ENCODE peak calls at places on chromosomes 3 and 15, in seven cellular contexts. N is AG10803, U is spleen, O is left ventricle myocardium inferior, S is GM23338, Q is brain microvascular endothelial cell, M is A549. R is an unnamed sample.

GRCh38 chr3:58237238-58237939 is at the start of gene ABHD6:
- DNase-seq in N (peak; percentile 57), U (peak; percentile 95), O (peak; percentile 77), S (peak; percentile 83), Q (peak; percentile 57), M (peak; percentile 61), R (peak; percentile 58)

GRCh38 chr3:114504941-114505632 is 211.3 kb downstream of the TIGIT start:
- DNase-seq in N (no peak), U (no peak), O (no peak), S (no peak), Q (no peak), M (no peak), R (no peak)

GRCh38 chr15:73996939-73997338 is 2.4 kb downstream of the PML start:
- DNase-seq in N (peak; percentile 67), U (no peak), O (no peak), S (peak; percentile 41), Q (peak; percentile 28), M (no peak), R (no peak)

GRCh38 chr15:100686725-100687488 is 84.5 kb downstream of the ASB7 start:
- DNase-seq in N (peak; percentile 77), U (no peak), O (no peak), S (no peak), Q (peak; percentile 43), M (no peak), R (no peak)

GRCh38 chr15:31230630-31231485 is 95.8 kb upstream of the KLF13 start:
- DNase-seq in N (no peak), U (peak; percentile 94), O (no peak), S (no peak), Q (no peak), M (no peak), R (no peak)

GRCh38 chr15:48650931-48651330 is 5.4 kb upstream of the FBN1 start:
- DNase-seq in N (peak; percentile 61), U (no peak), O (no peak), S (no peak), Q (no peak), M (no peak), R (no peak)

GRCh38 chr3:16143870-16144568 is 30.5 kb upstream of the GALNT15 start:
- DNase-seq in N (no peak), U (no peak), O (no peak), S (no peak), Q (no peak), M (peak; percentile 85), R (no peak)

GRCh38 chr3:155504682-155505081 is 211.2 kb upstream of the STRIT1 start:
- DNase-seq in N (no peak), U (no peak), O (no peak), S (no peak), Q (no peak), M (no peak), R (no peak)

GRCh38 chr15:64807751-64808222 is 17.7 kb downstream of the PIF1 start:
- DNase-seq in N (no peak), U (peak; percentile 35), O (no peak), S (peak; percentile 100), Q (no peak), M (no peak), R (no peak)

GRCh38 chr3:63076357-63076756 is 201.1 kb upstream of the CADPS start:
- DNase-seq in N (no peak), U (no peak), O (no peak), S (peak; percentile 36), Q (no peak), M (no peak), R (no peak)

GRCh38 chr3:149898771-149899170 is 71.9 kb downstream of the PFN2 start:
- DNase-seq in N (peak; percentile 30), U (no peak), O (no peak), S (no peak), Q (peak; percentile 86), M (no peak), R (no peak)

GRCh38 chr3:71616571-71617021 is 33.1 kb upstream of the FOXP1 start:
- DNase-seq in N (no peak), U (no peak), O (no peak), S (no peak), Q (no peak), M (no peak), R (no peak)

GRCh38 chr15:42101861-42102260 is 7.5 kb upstream of the PLA2G4D start:
- DNase-seq in N (peak; percentile 21), U (no peak), O (no peak), S (no peak), Q (peak; percentile 34), M (no peak), R (no peak)

DNA sequence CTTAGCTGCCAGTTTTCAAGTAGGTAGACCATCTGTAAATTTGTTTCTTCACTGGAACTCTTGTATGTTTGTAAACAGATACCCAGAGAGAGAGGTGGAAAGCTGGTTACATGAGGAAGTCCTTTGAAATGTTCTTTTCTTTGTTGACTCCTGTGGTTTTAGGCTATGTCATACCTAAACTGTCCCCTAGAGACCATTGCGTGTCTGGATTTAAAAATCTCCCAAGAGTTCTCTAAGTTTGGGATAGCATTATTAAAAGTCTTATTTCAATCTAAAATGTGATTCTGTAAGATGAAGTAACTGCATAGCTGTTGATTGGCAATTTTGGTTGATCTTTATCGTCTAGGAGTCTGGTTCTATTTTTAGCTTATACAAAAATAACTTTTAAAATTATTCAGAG is 127.2 kb downstream of the GHSR start:
- DNase-seq in N (peak; percentile 51), U (no peak), O (no peak), S (peak; percentile 25), Q (no peak), M (no peak), R (no peak)
- TF ChIP-seq CTCF in N (no peak), U (no peak), O (no peak), S (no peak), Q (no peak), M (no peak), R (no peak)

DNA sequence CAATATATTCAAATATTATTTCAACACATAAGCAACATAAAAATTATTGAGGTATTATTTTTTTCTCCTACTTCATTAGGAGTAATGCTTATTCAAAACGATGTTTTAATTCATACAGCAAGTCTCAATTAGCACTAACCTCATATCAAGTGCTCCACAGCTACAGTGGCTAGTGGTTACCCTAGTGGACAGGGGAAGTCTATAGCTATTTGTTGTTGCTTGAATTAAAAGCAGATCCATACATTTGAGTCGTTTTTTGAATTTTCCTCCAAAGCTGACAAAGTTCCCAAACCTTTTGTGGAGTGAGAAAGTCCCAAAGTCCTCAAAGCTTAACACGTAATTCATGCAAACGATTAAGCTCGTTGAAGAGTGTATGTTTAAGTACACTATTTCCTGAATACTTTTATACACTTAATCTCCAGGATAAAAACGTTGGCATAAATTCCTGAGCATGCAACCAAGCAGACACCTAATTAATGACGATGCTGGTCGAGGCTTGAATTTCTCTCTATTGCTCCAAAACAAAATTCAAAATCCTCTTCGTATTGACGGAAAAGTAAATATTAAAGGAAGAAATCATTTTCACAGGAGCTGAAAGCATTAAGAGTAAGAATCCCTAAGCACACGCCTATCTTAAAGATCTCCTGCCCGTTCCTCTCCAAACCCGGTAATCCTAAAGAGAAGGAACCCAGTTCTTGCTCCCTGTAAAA is 984 bp downstream of the VPS13C start:
- DNase-seq in N (peak; percentile 4), U (no peak), O (no peak), S (no peak), Q (no peak), M (no peak), R (no peak)
- TF ChIP-seq CTCF in N (peak; percentile 32), U (no peak), O (peak; percentile 17), S (no peak), Q (peak; percentile 41), M (no peak), R (no peak)

GRCh38 chr3:10400050-10400748 is 79.3 kb upstream of the SEC13 start:
- DNase-seq in N (no peak), U (no peak), O (no peak), S (no peak), Q (no peak), M (no peak), R (no peak)
- TF ChIP-seq CTCF in N (no peak), U (no peak), O (no peak), S (no peak), Q (no peak), M (no peak), R (no peak)

GRCh38 chr15:98174286-98174685 is 213.8 kb downstream of the ARRDC4 start:
- DNase-seq in N (peak; percentile 37), U (no peak), O (no peak), S (peak; percentile 33), Q (no peak), M (peak; percentile 9), R (no peak)
- TF ChIP-seq CTCF in N (no peak), U (no peak), O (no peak), S (peak; percentile 71), Q (no peak), M (no peak), R (no peak)

GRCh38 chr3:187139895-187140253 is 578 bp upstream of the RPL39L start:
- DNase-seq in N (no peak), U (no peak), O (no peak), S (no peak), Q (no peak), M (no peak), R (no peak)
- TF ChIP-seq CTCF in N (no peak), U (no peak), O (no peak), S (no peak), Q (no peak), M (no peak), R (no peak)

GRCh38 chr15:95765161-95765560 is 565.3 kb upstream of the NR2F2 start:
- DNase-seq in N (no peak), U (no peak), O (no peak), S (no peak), Q (no peak), M (no peak), R (no peak)

GRCh38 chr15:95763426-95763825 is 567.1 kb upstream of the NR2F2 start:
- DNase-seq in N (no peak), U (no peak), O (no peak), S (no peak), Q (no peak), M (no peak), R (no peak)

GRCh38 chr15:95761742-95762141 is 568.8 kb upstream of the NR2F2 start:
- DNase-seq in N (no peak), U (no peak), O (no peak), S (no peak), Q (no peak), M (no peak), R (no peak)

GRCh38 chr15:95757171-95757570 is 573.3 kb upstream of the NR2F2 start:
- DNase-seq in N (no peak), U (no peak), O (no peak), S (no peak), Q (no peak), M (no peak), R (no peak)

DNA sequence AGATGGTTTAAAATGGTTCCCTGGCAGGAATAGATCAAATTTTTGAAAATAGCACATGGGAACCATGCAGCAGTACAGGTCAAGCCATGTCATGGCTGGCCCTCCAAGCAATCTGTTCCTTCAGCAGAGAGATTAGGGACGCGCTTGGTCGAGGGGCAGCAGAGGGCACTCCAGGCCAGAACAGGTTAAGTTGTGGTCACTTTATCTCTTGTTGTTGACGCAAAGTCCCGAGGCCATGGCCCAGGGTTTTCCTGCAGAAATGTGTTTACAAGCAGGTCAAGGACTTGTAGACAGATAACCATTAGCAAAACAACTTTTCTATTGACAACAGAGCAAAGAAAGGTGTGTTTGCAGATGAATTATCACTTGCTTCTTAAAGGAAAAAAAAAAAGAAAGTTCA is 570.0 kb upstream of the NR2F2 start:
- DNase-seq in N (peak; percentile 1), U (peak; percentile 74), O (no peak), S (peak; percentile 72), Q (no peak), M (peak; percentile 68), R (no peak)
- TF ChIP-seq CTCF in N (no peak), U (no peak), O (no peak), S (peak; percentile 89), Q (peak; percentile 5), M (peak; percentile 42), R (no peak)

GRCh38 chr3:135229018-135229495 is 434.0 kb downstream of the EPHB1 start:
- DNase-seq in N (no peak), U (no peak), O (no peak), S (peak; percentile 57), Q (no peak), M (no peak), R (no peak)
- TF ChIP-seq CTCF in N (no peak), U (no peak), O (peak; percentile 45), S (peak; percentile 58), Q (no peak), M (no peak), R (peak; percentile 6)

R was measured in D721Med.